ENCODE peak calls at places on chromosomes 5 and 9, in four cellular contexts. K is neural progenitor cell, Y is fibroblast of lung, L is endothelial cell of umbilical vein. F is an unnamed sample. For H3K79me2, the result is how much of the 10 kb centered on the place peaks cover.

GRCh38 chr9:35952526-35953191 is 5.3 kb downstream of the OR2S2 start:
- DNase-seq in K (no peak), Y (no peak), L (no peak), F (no peak)

GRCh38 chr5:35138232-35138631 is 90.5 kb upstream of the AGXT2 start:
- DNase-seq in K (no peak), Y (peak), L (no peak), F (peak)

GRCh38 chr5:82319977-82320376 is 41.8 kb upstream of the RPS23 start:
- DNase-seq in K (no peak), Y (no peak), L (no peak), F (no peak)

GRCh38 chr9:136541709-136542108 is 4.1 kb downstream of the NOTCH1 start:
- DNase-seq in K (no peak), Y (no peak), L (no peak), F (no peak)

GRCh38 chr5:72711361-72711760 is 105.1 kb upstream of the TNPO1 start:
- DNase-seq in K (no peak), Y (no peak), L (no peak), F (no peak)

GRCh38 chr5:120258123-120258522 is 206.0 kb upstream of the PRR16 start:
- DNase-seq in K (no peak), Y (no peak), L (no peak), F (no peak)

GRCh38 chr9:124342946-124343485 is 72.2 kb downstream of the PSMB7 start:
- DNase-seq in K (peak), Y (peak), L (no peak), F (peak)

GRCh38 chr9:26394025-26394424 is 498.6 kb downstream of the CAAP1 start:
- DNase-seq in K (no peak), Y (no peak), L (no peak), F (no peak)

GRCh38 chr5:161925960-161926359 is 78.0 kb downstream of the GABRA1 start:
- DNase-seq in K (no peak), Y (no peak), L (no peak), F (no peak)

GRCh38 chr9:14361074-14361473 is 47.1 kb upstream of the NFIB start:
- DNase-seq in K (no peak), Y (no peak), L (no peak), F (peak)

GRCh38 chr9:75960561-75960960 is 70.1 kb downstream of the PCSK5 start:
- DNase-seq in K (no peak), Y (no peak), L (peak), F (no peak)

GRCh38 chr9:134593756-134594375 is 47.7 kb upstream of the COL5A1 start:
- DNase-seq in K (no peak), Y (no peak), L (no peak), F (peak)

GRCh38 chr5:150488519-150489357 is 19.2 kb upstream of the NDST1 start:
- DNase-seq in K (no peak), Y (peak), L (peak), F (peak)

GRCh38 chr5:35919191-35919590 is 19.2 kb downstream of the CAPSL start:
- DNase-seq in K (no peak), Y (peak), L (no peak), F (peak)

GRCh38 chr9:136399176-136400037 is 563 bp downstream of the SNAPC4 start:
- DNase-seq in K (peak), Y (no peak), L (peak), F (peak)

GRCh38 chr5:145385276-145385675 is 449.9 kb downstream of the PRELID2 start:
- DNase-seq in K (no peak), Y (no peak), L (no peak), F (no peak)

GRCh38 chr5:27158171-27158570 is 119.8 kb upstream of the CDH9 start:
- DNase-seq in K (no peak), Y (peak), L (no peak), F (no peak)

GRCh38 chr9:135081731-135082130 is 5.7 kb upstream of the OLFM1 start:
- DNase-seq in K (no peak), Y (no peak), L (no peak), F (peak)

GRCh38 chr9:28951945-28952344 is 1378.7 kb upstream of the C9orf72 start:
- DNase-seq in K (no peak), Y (no peak), L (no peak), F (no peak)

GRCh38 chr5:58924306-58924705 is 341.4 kb downstream of the RAB3C start:
- DNase-seq in K (peak), Y (peak), L (no peak), F (no peak)

GRCh38 chr5:93209476-93209875 is 371.5 kb downstream of the NR2F1-AS1 start:
- DNase-seq in K (no peak), Y (no peak), L (no peak), F (no peak)

GRCh38 chr9:94799578-94800264 is 73.2 kb downstream of the AOPEP start:
- DNase-seq in K (no peak), Y (peak), L (peak), F (no peak)

GRCh38 chr5:133664422-133664821 is 52.1 kb upstream of the FSTL4 start:
- DNase-seq in K (no peak), Y (peak), L (no peak), F (peak)

GRCh38 chr5:127746756-127747155 is 43.6 kb downstream of the CCDC192 start:
- DNase-seq in K (no peak), Y (peak), L (peak), F (no peak)
- TF ChIP-seq CTCF in K (peak), Y (peak), L (peak), F (peak)

GRCh38 chr5:65032250-65032649 is 263.5 kb downstream of the CWC27 start:
- DNase-seq in K (no peak), Y (peak), L (peak), F (peak)
- H2AFZ ChIP-seq in K (no peak), Y (no peak), L (peak), F (no peak)

DNA sequence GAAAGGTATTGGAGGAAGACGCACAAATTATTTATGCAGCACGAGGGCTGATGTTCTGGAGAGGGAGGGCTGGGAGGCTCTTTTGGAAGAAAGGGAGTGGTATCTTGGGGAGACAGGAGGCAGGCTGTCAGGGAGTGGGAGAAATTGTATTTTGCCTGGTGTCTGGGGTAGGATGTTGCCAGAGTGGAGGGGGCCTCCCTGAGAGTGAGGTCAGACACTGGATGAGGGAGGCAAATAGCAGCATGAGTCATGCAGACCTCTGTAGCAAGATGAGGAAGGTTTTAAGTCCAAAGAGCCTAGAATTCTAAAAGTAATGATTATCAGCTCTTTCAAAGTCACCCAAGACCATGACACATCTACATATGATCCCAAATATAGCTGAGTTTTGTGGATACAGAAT is 158.0 kb downstream of the DMRT2 start:
- DNase-seq in K (no peak), Y (peak), L (no peak), F (no peak)
- H3K79me2 ChIP-seq in K (under half), Y (under half), L (under half), F (under half)

DNA sequence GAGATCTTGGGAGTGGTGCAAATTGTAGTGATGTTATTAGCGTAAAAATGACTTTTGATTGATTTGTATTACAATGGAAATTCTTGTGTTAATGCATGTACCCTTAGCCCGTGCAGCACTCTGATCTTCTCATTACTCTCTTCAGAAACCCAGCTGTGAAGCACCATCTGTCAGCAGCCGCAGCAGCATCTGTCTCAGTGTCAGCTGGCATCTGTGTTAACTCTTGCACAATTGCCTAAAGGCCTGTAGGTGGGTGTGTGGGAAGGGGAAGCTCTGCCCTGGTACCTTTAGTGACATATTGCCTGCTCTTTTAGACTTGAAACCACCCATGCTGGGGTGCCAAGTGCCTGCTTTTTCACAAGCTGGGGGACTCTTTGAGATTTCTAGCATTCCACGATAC is 101.3 kb downstream of the FBXL7 start:
- DNase-seq in K (no peak), Y (peak), L (no peak), F (no peak)
- TF ChIP-seq CTCF in K (no peak), Y (no peak), L (no peak), F (no peak)

GRCh38 chr5:78647411-78647818 is 1.2 kb downstream of the LHFPL2 start:
- DNase-seq in K (peak), Y (peak), L (peak), F (peak)
- H2AFZ ChIP-seq in K (peak), Y (peak), L (peak), F (peak)